ENCODE peak calls at places on chromosomes 11 and 22, in five cellular contexts. M is glutamatergic neuron, X is cardiac muscle cell, R is A549, D is HFF-Myc. K is an unnamed sample.

GRCh38 chr11:47617417-47617809 is 23.2 kb upstream of the C1QTNF4 start:
- DNase-seq in X (no peak), M (no peak), R (no peak), D (no peak), K (no peak)

GRCh38 chr22:20465759-20466077 is 28.1 kb upstream of the SCARF2 start:
- DNase-seq in D (no peak), R (no peak), X (no peak), M (no peak), K (no peak)

GRCh38 chr11:77316733-77317342 is 15.4 kb upstream of the GDPD4 start:
- DNase-seq in X (no peak), D (no peak), M (no peak), R (no peak), K (no peak)

GRCh38 chr11:19472679-19473078 is 231.9 kb upstream of the E2F8 start:
- DNase-seq in X (no peak), D (no peak), M (no peak), R (no peak), K (no peak)

GRCh38 chr11:8018742-8019631 is 31.9 kb downstream of the EIF3F start:
- DNase-seq in D (peak; percentile 49), R (peak; percentile 32), X (peak; percentile 69), M (peak; percentile 65), K (peak; percentile 53)

GRCh38 chr11:47259178-47259977 is 1.6 kb downstream of the NR1H3 start:
- DNase-seq in R (peak; percentile 58), M (peak; percentile 64), X (peak; percentile 71), D (no peak), K (no peak)

GRCh38 chr22:37242395-37242918 is 1.6 kb downstream of the RAC2 start:
- DNase-seq in R (no peak), X (no peak), D (no peak), M (no peak), K (no peak)

GRCh38 chr11:66338276-66339162 is 2.3 kb upstream of the RIN1 start:
- DNase-seq in M (no peak), X (no peak), D (no peak), R (no peak), K (no peak)

GRCh38 chr11:89321401-89321800 is 143.7 kb downstream of the TYR start:
- DNase-seq in X (no peak), D (no peak), M (no peak), R (no peak), K (no peak)

GRCh38 chr22:20957118-20957690 is 9.9 kb upstream of the AIFM3 start:
- DNase-seq in M (no peak), D (no peak), X (peak; percentile 35), R (peak; percentile 53), K (no peak)

GRCh38 chr22:23182289-23183106 is 2.2 kb downstream of the BCR start:
- DNase-seq in D (no peak), X (peak; percentile 43), R (no peak), M (no peak), K (no peak)

GRCh38 chr11:93221539-93221938 is 23.7 kb upstream of the SLC36A4 start:
- DNase-seq in D (no peak), R (no peak), X (no peak), M (no peak), K (no peak)

GRCh38 chr11:19191530-19192169 is 10.1 kb downstream of the CSRP3 start:
- DNase-seq in R (no peak), M (no peak), D (no peak), X (peak; percentile 37), K (no peak)

GRCh38 chr22:20292673-20293232 is 24.6 kb upstream of the RTN4R start:
- DNase-seq in M (no peak), D (no peak), X (no peak), R (no peak), K (no peak)

GRCh38 chr11:6612008-6612815 is at the start of gene TAF10:
- DNase-seq in X (peak; percentile 97), D (peak; percentile 81), R (peak; percentile 94), M (peak; percentile 97), K (peak; percentile 87)

DNA sequence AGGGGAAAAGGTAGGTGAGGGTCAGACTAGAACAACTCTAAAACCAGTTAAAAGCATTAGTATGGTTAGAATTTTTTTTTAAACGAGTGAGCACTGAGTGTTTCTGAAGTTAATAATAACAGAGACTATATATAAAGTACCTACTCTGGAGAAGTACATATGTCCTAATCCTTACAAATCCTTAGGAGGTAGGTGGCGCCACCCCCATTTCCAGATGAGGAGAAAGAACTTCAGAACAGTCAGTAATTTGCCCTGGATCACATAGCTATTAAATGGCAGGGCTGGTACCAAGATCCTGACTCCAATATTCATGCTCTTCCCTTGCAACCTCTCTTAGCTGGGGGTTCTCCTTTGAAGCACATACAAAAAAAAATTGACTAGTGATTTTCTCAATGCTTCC is 80.5 kb downstream of the CLPB start:
- DNase-seq in X (no peak), R (peak; percentile 31), D (no peak), M (no peak), K (no peak)
- TF ChIP-seq CTCF in X (peak; percentile 27), R (peak; percentile 33), D (peak; percentile 28), M (no peak), K (peak; percentile 29)

GRCh38 chr22:26479792-26480610 is 3.6 kb downstream of the HPS4 start:
- DNase-seq in X (no peak), D (no peak), M (no peak), R (no peak), K (no peak)
- TF ChIP-seq CTCF in X (no peak), D (no peak), M (no peak), R (no peak), K (no peak)

DNA sequence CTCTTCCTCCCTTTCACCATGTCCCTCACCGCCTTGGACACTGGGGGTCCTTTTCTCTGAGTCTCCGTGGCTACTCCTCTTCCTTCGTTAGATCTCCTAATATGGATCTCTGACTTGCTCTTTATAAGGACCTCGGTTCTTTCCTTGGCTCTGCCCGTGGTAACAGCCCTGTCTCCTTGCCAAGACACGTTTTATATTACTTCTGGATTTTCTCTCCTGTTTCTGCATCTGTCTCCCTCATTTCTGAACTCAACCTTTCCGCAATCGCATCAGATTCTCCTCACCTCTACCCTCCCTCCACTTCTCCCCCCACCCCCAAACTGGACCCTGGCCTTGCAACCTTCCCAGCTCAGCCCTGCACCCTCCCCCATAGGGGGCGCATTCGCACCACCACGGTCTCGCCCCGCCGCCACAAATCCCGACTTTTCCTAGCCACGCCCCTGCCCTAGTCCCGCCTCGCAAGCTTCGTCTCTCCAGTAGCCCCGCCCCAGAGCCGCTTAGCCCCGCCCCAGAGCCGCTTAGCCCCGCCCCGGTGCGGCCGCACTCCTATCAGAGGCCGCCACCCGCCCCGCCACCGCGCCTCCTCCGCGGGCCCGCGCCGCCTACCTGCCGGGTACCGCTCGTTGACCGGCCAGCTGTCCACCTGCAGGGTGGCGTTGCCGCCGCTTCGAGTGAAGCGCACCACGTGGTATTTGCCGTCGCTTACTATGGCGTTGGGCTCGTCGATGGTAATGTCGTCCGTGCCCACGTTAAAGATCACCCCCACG is 39.0 kb downstream of the SLC22A12 start:
- DNase-seq in R (peak; percentile 56), M (peak; percentile 63), X (peak; percentile 55), D (no peak), K (peak; percentile 28)
- TF ChIP-seq CTCF in R (no peak), M (no peak), X (no peak), D (no peak), K (peak; percentile 21)

GRCh38 chr11:406796-407650 is 7.8 kb downstream of the SIGIRR start:
- DNase-seq in R (peak; percentile 90), X (peak; percentile 84), M (peak; percentile 72), D (peak; percentile 44), K (no peak)
- TF ChIP-seq CTCF in R (peak; percentile 20), X (peak; percentile 11), M (no peak), D (no peak), K (no peak)

GRCh38 chr11:79054636-79055035 is 386.2 kb downstream of the TENM4 start:
- DNase-seq in D (no peak), X (no peak), M (no peak), R (no peak), K (no peak)

GRCh38 chr11:79059171-79059570 is 381.7 kb downstream of the TENM4 start:
- DNase-seq in X (no peak), R (no peak), M (no peak), D (no peak), K (no peak)

GRCh38 chr11:79060081-79060480 is 380.7 kb downstream of the TENM4 start:
- DNase-seq in R (no peak), X (no peak), D (no peak), M (no peak), K (no peak)

GRCh38 chr11:79052539-79052938 is 388.3 kb downstream of the TENM4 start:
- DNase-seq in R (no peak), D (no peak), X (peak; percentile 34), M (peak; percentile 73), K (no peak)

GRCh38 chr11:79055866-79056632 is 384.8 kb downstream of the TENM4 start:
- DNase-seq in D (peak; percentile 91), X (no peak), R (no peak), M (no peak), K (no peak)
- TF ChIP-seq CTCF in D (peak; percentile 27), X (peak; percentile 15), R (no peak), M (no peak), K (no peak)

DNA sequence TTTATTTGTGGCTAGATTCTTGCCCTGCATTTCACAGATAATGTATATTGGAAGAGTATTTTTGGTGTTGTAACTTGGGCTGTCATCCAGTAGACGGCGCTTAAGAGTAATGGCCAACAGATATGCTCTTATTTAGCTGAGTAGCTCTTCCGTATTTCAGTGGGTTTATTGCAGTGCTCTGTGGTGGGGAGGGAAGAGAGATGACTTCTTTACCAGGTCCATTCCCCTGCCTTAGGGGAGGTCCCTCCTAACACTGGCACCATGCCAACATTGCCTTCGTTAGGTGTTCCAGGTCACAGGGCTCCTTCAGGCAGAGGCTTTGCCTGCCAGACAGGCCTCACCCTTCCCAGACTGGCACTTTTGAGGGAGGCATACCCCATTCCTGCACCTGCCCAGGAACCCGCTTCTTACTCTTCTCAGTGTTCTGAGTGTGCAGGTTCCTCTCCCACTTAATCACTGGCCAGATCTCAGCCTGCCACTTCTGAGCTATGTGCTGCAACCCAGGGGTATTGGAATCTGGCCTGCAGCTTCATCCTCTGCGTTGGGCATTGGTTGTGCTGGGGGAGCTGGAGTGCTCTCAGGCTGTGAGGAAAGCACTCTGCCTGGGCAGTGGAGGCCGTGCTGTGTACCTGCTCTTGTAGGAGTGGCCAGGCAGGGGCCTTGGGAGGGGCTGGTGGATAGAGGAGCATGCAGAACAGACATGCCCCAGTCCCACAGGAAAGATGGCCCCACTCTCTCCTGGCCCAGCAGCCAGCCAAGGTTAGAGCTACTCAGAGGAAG is 29.4 kb upstream of the SLN start:
- DNase-seq in M (no peak), D (peak; percentile 19), R (peak; percentile 18), X (peak; percentile 53), K (no peak)
- TF ChIP-seq CTCF in M (peak; percentile 62), D (peak; percentile 66), R (peak; percentile 37), X (peak; percentile 73), K (peak; percentile 52)

DNA sequence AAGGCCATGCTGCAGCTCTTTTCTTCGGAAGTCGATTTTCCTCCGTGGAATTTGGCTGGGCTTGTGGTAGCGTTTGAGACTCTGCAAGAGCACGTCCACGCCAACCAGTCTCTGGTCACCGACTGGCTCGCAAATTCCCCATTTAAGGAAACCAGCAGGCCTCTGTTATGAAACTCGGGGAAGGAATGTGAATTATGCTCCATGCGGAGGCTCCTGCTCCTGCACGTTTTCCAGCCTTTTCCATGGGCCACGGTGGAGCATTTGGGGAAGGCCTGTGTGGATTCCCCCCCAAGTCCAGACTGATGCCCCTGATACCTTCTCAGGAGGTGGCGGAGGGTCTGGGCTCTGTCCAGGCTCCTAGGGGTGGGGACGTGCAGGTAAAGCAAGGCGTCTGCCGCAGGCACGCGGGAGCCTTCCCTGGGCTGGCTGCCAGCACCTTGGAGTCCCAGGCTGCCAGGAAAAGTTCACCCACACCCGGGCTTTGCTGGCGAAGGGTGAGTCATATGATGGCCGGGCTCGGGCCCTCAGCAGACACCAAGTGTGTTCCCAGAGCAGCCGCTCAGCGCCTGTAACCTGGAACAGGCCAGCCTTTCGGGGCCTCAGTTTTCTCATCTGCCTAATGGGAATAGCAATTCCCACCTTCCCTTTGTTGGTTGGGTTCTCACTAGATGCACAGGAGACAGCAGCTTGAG is 41.9 kb downstream of the LRP5 start:
- DNase-seq in M (no peak), R (peak; percentile 91), D (peak; percentile 63), X (no peak), K (no peak)
- TF ChIP-seq CTCF in M (no peak), R (peak; percentile 7), D (no peak), X (peak; percentile 6), K (no peak)